ENCODE peak calls at places on chromosomes 12 and 14, in eight cellular contexts. One of them, this sample, is unnamed.

GRCh38 chr12:83005534-83006197 is 319.0 kb downstream of the TMTC2 start:
- DNase-seq in CD8-positive, alpha-beta T cell: no peak
- DNase-seq in foreskin fibroblast: no peak
- DNase-seq in gastrocnemius medialis: no peak
- DNase-seq in heart left ventricle: no peak
- DNase-seq in nephron progenitor cell: no peak
- DNase-seq in right lobe of liver: no peak
- DNase-seq in neural crest cell: no peak
- DNase-seq in this sample: no peak

GRCh38 chr14:105646175-105646574 is 119.8 kb downstream of the TMEM121 start:
- DNase-seq in CD8-positive, alpha-beta T cell: no peak
- DNase-seq in foreskin fibroblast: no peak
- DNase-seq in gastrocnemius medialis: no peak
- DNase-seq in heart left ventricle: no peak
- DNase-seq in nephron progenitor cell: no peak
- DNase-seq in right lobe of liver: peak
- DNase-seq in neural crest cell: no peak
- DNase-seq in this sample: no peak

GRCh38 chr14:34365309-34365915 is 96.6 kb downstream of the SPTSSA start:
- DNase-seq in CD8-positive, alpha-beta T cell: no peak
- DNase-seq in foreskin fibroblast: peak
- DNase-seq in gastrocnemius medialis: no peak
- DNase-seq in heart left ventricle: no peak
- DNase-seq in nephron progenitor cell: no peak
- DNase-seq in right lobe of liver: no peak
- DNase-seq in neural crest cell: no peak
- DNase-seq in this sample: no peak

GRCh38 chr14:80959448-80960006 is 4.1 kb downstream of the TSHR start:
- DNase-seq in CD8-positive, alpha-beta T cell: peak
- DNase-seq in foreskin fibroblast: no peak
- DNase-seq in gastrocnemius medialis: no peak
- DNase-seq in heart left ventricle: no peak
- DNase-seq in nephron progenitor cell: no peak
- DNase-seq in right lobe of liver: no peak
- DNase-seq in neural crest cell: no peak
- DNase-seq in this sample: no peak

GRCh38 chr12:102824218-102824835 is 92.7 kb downstream of the PAH start:
- DNase-seq in CD8-positive, alpha-beta T cell: no peak
- DNase-seq in foreskin fibroblast: peak
- DNase-seq in gastrocnemius medialis: no peak
- DNase-seq in heart left ventricle: peak
- DNase-seq in nephron progenitor cell: peak
- DNase-seq in right lobe of liver: peak
- DNase-seq in neural crest cell: peak
- DNase-seq in this sample: peak

GRCh38 chr14:82067221-82067620 is 533.6 kb upstream of the SEL1L start:
- DNase-seq in CD8-positive, alpha-beta T cell: no peak
- DNase-seq in foreskin fibroblast: no peak
- DNase-seq in gastrocnemius medialis: no peak
- DNase-seq in heart left ventricle: no peak
- DNase-seq in nephron progenitor cell: no peak
- DNase-seq in right lobe of liver: no peak
- DNase-seq in neural crest cell: no peak
- DNase-seq in this sample: no peak

GRCh38 chr14:36973806-36974442 is 198.5 kb downstream of the SLC25A21 start:
- DNase-seq in CD8-positive, alpha-beta T cell: no peak
- DNase-seq in foreskin fibroblast: peak
- DNase-seq in gastrocnemius medialis: no peak
- DNase-seq in heart left ventricle: no peak
- DNase-seq in nephron progenitor cell: no peak
- DNase-seq in right lobe of liver: no peak
- DNase-seq in neural crest cell: no peak
- DNase-seq in this sample: no peak

GRCh38 chr12:96414637-96415036 is 14.4 kb upstream of the CDK17 start:
- DNase-seq in CD8-positive, alpha-beta T cell: no peak
- DNase-seq in foreskin fibroblast: no peak
- DNase-seq in gastrocnemius medialis: no peak
- DNase-seq in heart left ventricle: no peak
- DNase-seq in nephron progenitor cell: no peak
- DNase-seq in right lobe of liver: no peak
- DNase-seq in neural crest cell: no peak
- DNase-seq in this sample: no peak

GRCh38 chr12:97557116-97557515 is 94.5 kb downstream of the RMST start:
- DNase-seq in CD8-positive, alpha-beta T cell: no peak
- DNase-seq in foreskin fibroblast: no peak
- DNase-seq in gastrocnemius medialis: no peak
- DNase-seq in heart left ventricle: no peak
- DNase-seq in nephron progenitor cell: no peak
- DNase-seq in right lobe of liver: no peak
- DNase-seq in neural crest cell: no peak
- DNase-seq in this sample: no peak

DNA sequence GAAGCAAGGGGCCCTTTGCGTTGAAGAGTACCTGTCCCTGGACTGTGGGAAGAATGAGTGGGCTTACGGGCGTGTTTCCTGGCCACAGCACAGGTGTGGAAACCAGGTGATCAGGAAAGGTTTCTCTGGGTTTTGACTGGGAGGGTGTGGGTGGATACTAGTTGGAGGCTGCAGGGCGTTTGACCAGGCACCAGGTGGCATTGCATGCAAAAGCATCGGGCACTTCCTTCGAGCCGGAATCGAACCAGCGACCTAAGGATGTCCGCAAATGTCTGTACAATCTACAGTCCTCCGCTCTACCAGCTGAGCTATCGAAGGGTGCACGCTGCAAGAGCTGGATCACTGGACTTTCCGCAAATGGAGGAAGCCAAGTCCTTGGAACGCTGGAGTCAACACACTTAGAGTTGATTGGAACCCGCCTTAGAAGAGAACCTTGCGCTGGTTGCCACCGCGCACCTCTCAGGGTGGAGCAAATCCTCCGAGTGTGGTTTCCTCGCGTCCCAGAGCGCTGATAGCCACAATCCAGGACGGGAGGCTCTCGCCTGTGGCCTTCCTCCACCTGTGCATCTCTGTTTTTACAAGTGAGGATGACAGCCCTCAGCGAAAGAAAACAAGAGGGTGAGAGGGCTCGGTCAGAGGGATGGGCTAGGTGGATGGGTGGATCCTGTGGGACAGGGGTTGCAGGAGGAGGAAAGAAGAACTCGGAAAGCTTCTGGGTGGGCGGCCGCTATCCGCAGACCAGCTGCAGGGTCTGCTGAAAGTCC is 21.2 kb upstream of the RNASE4 start:
- DNase-seq in CD8-positive, alpha-beta T cell: peak
- DNase-seq in foreskin fibroblast: peak
- DNase-seq in gastrocnemius medialis: peak
- DNase-seq in heart left ventricle: peak
- DNase-seq in nephron progenitor cell: peak
- DNase-seq in right lobe of liver: peak
- DNase-seq in neural crest cell: no peak
- DNase-seq in this sample: peak
- TF ChIP-seq CTCF in CD8-positive, alpha-beta T cell: peak
- TF ChIP-seq CTCF in foreskin fibroblast: peak
- TF ChIP-seq CTCF in gastrocnemius medialis: peak
- TF ChIP-seq CTCF in heart left ventricle: no peak
- TF ChIP-seq CTCF in nephron progenitor cell: peak
- TF ChIP-seq CTCF in right lobe of liver: peak
- TF ChIP-seq CTCF in neural crest cell: peak
- TF ChIP-seq CTCF in this sample: peak

DNA sequence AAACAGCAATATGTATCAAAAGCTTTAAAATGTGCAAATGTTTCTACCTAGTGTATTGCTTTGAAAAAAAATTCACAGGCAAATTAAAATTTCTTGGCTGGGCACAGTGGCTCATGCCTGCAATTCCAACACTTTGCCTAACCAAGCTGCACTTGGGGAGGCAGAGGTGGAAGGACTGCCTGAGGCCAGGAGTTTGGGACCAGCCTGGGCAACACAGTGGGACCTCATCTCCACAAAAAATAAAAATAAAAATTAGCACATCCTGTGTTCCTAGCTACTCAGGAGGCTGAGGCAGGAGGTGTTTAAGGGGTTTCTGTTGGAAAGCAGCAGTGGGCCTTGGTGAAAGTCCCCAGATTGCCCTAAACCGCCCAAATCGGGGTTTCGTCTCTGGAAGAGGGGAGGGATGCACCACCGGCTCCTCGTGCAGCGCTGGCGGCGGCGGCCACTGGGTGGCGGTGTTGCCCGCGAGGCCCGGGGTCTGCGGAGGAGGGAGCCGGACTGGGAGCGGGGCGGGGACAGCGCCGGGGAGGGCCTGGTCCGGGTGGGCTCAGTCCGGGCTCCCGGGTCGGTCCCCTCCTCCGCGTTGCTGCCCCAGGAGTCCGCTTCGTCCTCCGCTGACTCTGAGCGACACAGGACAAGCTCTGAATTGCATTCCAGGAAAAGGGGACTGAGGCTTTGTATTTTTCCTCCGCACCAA is 265.6 kb downstream of the AACS start:
- DNase-seq in CD8-positive, alpha-beta T cell: peak
- DNase-seq in foreskin fibroblast: peak
- DNase-seq in gastrocnemius medialis: no peak
- DNase-seq in heart left ventricle: peak
- DNase-seq in nephron progenitor cell: peak
- DNase-seq in right lobe of liver: peak
- DNase-seq in neural crest cell: peak
- DNase-seq in this sample: peak
- TF ChIP-seq CTCF in CD8-positive, alpha-beta T cell: peak
- TF ChIP-seq CTCF in foreskin fibroblast: peak
- TF ChIP-seq CTCF in gastrocnemius medialis: peak
- TF ChIP-seq CTCF in heart left ventricle: peak
- TF ChIP-seq CTCF in nephron progenitor cell: peak
- TF ChIP-seq CTCF in right lobe of liver: peak
- TF ChIP-seq CTCF in neural crest cell: peak
- TF ChIP-seq CTCF in this sample: peak

GRCh38 chr14:104341532-104342434 is 203.4 kb downstream of the KIF26A start:
- DNase-seq in CD8-positive, alpha-beta T cell: no peak
- DNase-seq in foreskin fibroblast: no peak
- DNase-seq in gastrocnemius medialis: no peak
- DNase-seq in heart left ventricle: peak
- DNase-seq in nephron progenitor cell: peak
- DNase-seq in right lobe of liver: peak
- DNase-seq in neural crest cell: peak
- DNase-seq in this sample: peak
- TF ChIP-seq CTCF in CD8-positive, alpha-beta T cell: no peak
- TF ChIP-seq CTCF in foreskin fibroblast: no peak
- TF ChIP-seq CTCF in gastrocnemius medialis: peak
- TF ChIP-seq CTCF in heart left ventricle: peak
- TF ChIP-seq CTCF in nephron progenitor cell: peak
- TF ChIP-seq CTCF in right lobe of liver: peak
- TF ChIP-seq CTCF in neural crest cell: peak
- TF ChIP-seq CTCF in this sample: peak

GRCh38 chr12:3453947-3454675 is 36.9 kb upstream of the PRMT8 start:
- DNase-seq in CD8-positive, alpha-beta T cell: no peak
- DNase-seq in foreskin fibroblast: peak
- DNase-seq in gastrocnemius medialis: no peak
- DNase-seq in heart left ventricle: no peak
- DNase-seq in nephron progenitor cell: no peak
- DNase-seq in right lobe of liver: no peak
- DNase-seq in neural crest cell: no peak
- DNase-seq in this sample: peak

GRCh38 chr12:3455312-3455711 is 35.7 kb upstream of the PRMT8 start:
- DNase-seq in CD8-positive, alpha-beta T cell: no peak
- DNase-seq in foreskin fibroblast: no peak
- DNase-seq in gastrocnemius medialis: no peak
- DNase-seq in heart left ventricle: no peak
- DNase-seq in nephron progenitor cell: no peak
- DNase-seq in right lobe of liver: no peak
- DNase-seq in neural crest cell: no peak
- DNase-seq in this sample: no peak

GRCh38 chr12:3454780-3455179 is 36.2 kb upstream of the PRMT8 start:
- DNase-seq in CD8-positive, alpha-beta T cell: no peak
- DNase-seq in foreskin fibroblast: no peak
- DNase-seq in gastrocnemius medialis: no peak
- DNase-seq in heart left ventricle: no peak
- DNase-seq in nephron progenitor cell: no peak
- DNase-seq in right lobe of liver: no peak
- DNase-seq in neural crest cell: no peak
- DNase-seq in this sample: no peak

GRCh38 chr12:3458041-3458440 is 33.0 kb upstream of the PRMT8 start:
- DNase-seq in CD8-positive, alpha-beta T cell: no peak
- DNase-seq in foreskin fibroblast: peak
- DNase-seq in gastrocnemius medialis: no peak
- DNase-seq in heart left ventricle: no peak
- DNase-seq in nephron progenitor cell: no peak
- DNase-seq in right lobe of liver: no peak
- DNase-seq in neural crest cell: no peak
- DNase-seq in this sample: peak

DNA sequence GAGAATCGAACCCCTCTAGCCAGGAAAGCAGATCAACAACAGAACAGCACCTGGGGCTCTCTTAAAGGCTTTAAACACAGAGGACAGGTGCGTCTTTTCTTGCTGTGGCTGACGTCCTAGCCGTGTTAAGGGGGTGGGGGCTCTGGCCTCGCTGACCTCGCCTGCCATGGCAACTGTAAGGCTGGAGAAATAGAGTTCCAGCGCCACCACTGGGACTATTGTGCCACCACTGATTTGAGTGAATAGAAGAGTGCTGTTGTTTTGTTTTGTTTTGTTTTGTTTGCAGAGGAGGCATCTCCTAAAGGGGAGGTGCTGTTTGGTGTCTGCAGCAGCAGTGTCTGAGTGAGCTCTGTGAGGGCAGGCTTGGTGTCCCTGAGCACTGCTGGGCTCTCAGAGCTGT is 34.2 kb upstream of the PRMT8 start:
- DNase-seq in CD8-positive, alpha-beta T cell: no peak
- DNase-seq in foreskin fibroblast: no peak
- DNase-seq in gastrocnemius medialis: no peak
- DNase-seq in heart left ventricle: no peak
- DNase-seq in nephron progenitor cell: peak
- DNase-seq in right lobe of liver: no peak
- DNase-seq in neural crest cell: peak
- DNase-seq in this sample: no peak
- TF ChIP-seq CTCF in CD8-positive, alpha-beta T cell: no peak
- TF ChIP-seq CTCF in foreskin fibroblast: no peak
- TF ChIP-seq CTCF in gastrocnemius medialis: no peak
- TF ChIP-seq CTCF in heart left ventricle: no peak
- TF ChIP-seq CTCF in nephron progenitor cell: no peak
- TF ChIP-seq CTCF in right lobe of liver: no peak
- TF ChIP-seq CTCF in neural crest cell: peak
- TF ChIP-seq CTCF in this sample: no peak

GRCh38 chr12:112524676-112525425 is 106.1 kb downstream of the PTPN11 start:
- DNase-seq in CD8-positive, alpha-beta T cell: no peak
- DNase-seq in foreskin fibroblast: peak
- DNase-seq in gastrocnemius medialis: no peak
- DNase-seq in heart left ventricle: no peak
- DNase-seq in nephron progenitor cell: no peak
- DNase-seq in right lobe of liver: no peak
- DNase-seq in neural crest cell: no peak
- DNase-seq in this sample: peak
- TF ChIP-seq CTCF in CD8-positive, alpha-beta T cell: no peak
- TF ChIP-seq CTCF in foreskin fibroblast: no peak
- TF ChIP-seq CTCF in gastrocnemius medialis: no peak
- TF ChIP-seq CTCF in heart left ventricle: no peak
- TF ChIP-seq CTCF in nephron progenitor cell: no peak
- TF ChIP-seq CTCF in right lobe of liver: no peak
- TF ChIP-seq CTCF in neural crest cell: peak
- TF ChIP-seq CTCF in this sample: peak

GRCh38 chr14:71309756-71310155 is 402.5 kb downstream of the PCNX1 start:
- DNase-seq in CD8-positive, alpha-beta T cell: no peak
- DNase-seq in foreskin fibroblast: no peak
- DNase-seq in gastrocnemius medialis: no peak
- DNase-seq in heart left ventricle: no peak
- DNase-seq in nephron progenitor cell: no peak
- DNase-seq in right lobe of liver: no peak
- DNase-seq in neural crest cell: no peak
- DNase-seq in this sample: no peak
- TF ChIP-seq CTCF in CD8-positive, alpha-beta T cell: no peak
- TF ChIP-seq CTCF in foreskin fibroblast: no peak
- TF ChIP-seq CTCF in gastrocnemius medialis: no peak
- TF ChIP-seq CTCF in heart left ventricle: no peak
- TF ChIP-seq CTCF in nephron progenitor cell: no peak
- TF ChIP-seq CTCF in right lobe of liver: peak
- TF ChIP-seq CTCF in neural crest cell: peak
- TF ChIP-seq CTCF in this sample: no peak

GRCh38 chr12:118034429-118035193 is 18.1 kb downstream of the RFC5 start:
- DNase-seq in CD8-positive, alpha-beta T cell: no peak
- DNase-seq in foreskin fibroblast: peak
- DNase-seq in gastrocnemius medialis: no peak
- DNase-seq in heart left ventricle: no peak
- DNase-seq in nephron progenitor cell: peak
- DNase-seq in right lobe of liver: no peak
- DNase-seq in neural crest cell: no peak
- DNase-seq in this sample: peak
- TF ChIP-seq CTCF in CD8-positive, alpha-beta T cell: no peak
- TF ChIP-seq CTCF in foreskin fibroblast: peak
- TF ChIP-seq CTCF in gastrocnemius medialis: peak
- TF ChIP-seq CTCF in heart left ventricle: no peak
- TF ChIP-seq CTCF in nephron progenitor cell: peak
- TF ChIP-seq CTCF in right lobe of liver: peak
- TF ChIP-seq CTCF in neural crest cell: peak
- TF ChIP-seq CTCF in this sample: peak

This sample was measured in Calu3.